ENCODE peak calls at places on chromosome 16, in seven cellular contexts. K, C, M, E, I, B and V are unnamed samples.

GRCh38 chr16:89909777-89910716 is 8.6 kb upstream of the MC1R start:
- DNase-seq in K (peak), I (peak), E (no peak), B (peak), C (peak), M (peak), V (peak)

GRCh38 chr16:59355704-59356103 is 621.6 kb upstream of the GOT2 start:
- DNase-seq in I (no peak), C (no peak), K (no peak), E (no peak), M (no peak), B (no peak), V (no peak)

GRCh38 chr16:588639-588888 is 1.3 kb upstream of the RAB40C start:
- DNase-seq in C (no peak), M (peak), E (no peak), B (peak), K (peak), I (peak), V (no peak)

GRCh38 chr16:86993426-86994110 is 323.6 kb downstream of the C16orf95 start:
- DNase-seq in M (no peak), E (no peak), K (no peak), I (peak), C (no peak), B (no peak), V (no peak)

GRCh38 chr16:89139907-89140361 is 31.6 kb upstream of the CDH15 start:
- DNase-seq in B (no peak), C (no peak), K (no peak), I (no peak), E (no peak), M (peak), V (peak)

GRCh38 chr16:82070656-82071369 is 35.8 kb downstream of the HSD17B2 start:
- DNase-seq in E (no peak), K (no peak), M (no peak), B (no peak), I (peak), C (no peak), V (no peak)

GRCh38 chr16:69724414-69724873 is 1.9 kb downstream of the NQO1 start:
- DNase-seq in M (no peak), B (no peak), I (no peak), K (no peak), E (no peak), C (no peak), V (no peak)

GRCh38 chr16:56191807-56192643 is 736 bp downstream of the GNAO1 start:
- DNase-seq in C (peak), M (no peak), E (no peak), I (no peak), K (no peak), B (no peak), V (peak)

GRCh38 chr16:85441890-85442670 is 171.0 kb upstream of the GSE1 start:
- DNase-seq in K (no peak), I (no peak), B (no peak), M (no peak), E (no peak), C (no peak), V (no peak)

GRCh38 chr16:80569440-80570105 is 28.8 kb downstream of the DYNLRB2 start:
- DNase-seq in K (no peak), E (no peak), B (peak), M (no peak), I (peak), C (no peak), V (no peak)

GRCh38 chr16:27698266-27698665 is 148.3 kb downstream of the KATNIP start:
- DNase-seq in K (no peak), E (no peak), I (peak), C (no peak), M (peak), B (no peak), V (no peak)

GRCh38 chr16:57859331-57859730 is 57.0 kb upstream of the KIFC3 start:
- DNase-seq in C (no peak), K (no peak), E (no peak), I (peak), M (no peak), B (no peak), V (no peak)

GRCh38 chr16:48734220-48734619 is 124.2 kb upstream of the N4BP1 start:
- DNase-seq in C (no peak), I (peak), M (no peak), K (no peak), E (no peak), B (no peak), V (no peak)

GRCh38 chr16:10314811-10315210 is 71.0 kb upstream of the ATF7IP2 start:
- DNase-seq in K (no peak), B (no peak), M (no peak), E (no peak), C (no peak), I (no peak), V (no peak)

GRCh38 chr16:548586-548985 is 11.6 kb upstream of the PRR35 start:
- DNase-seq in B (no peak), C (no peak), M (no peak), I (no peak), E (no peak), K (no peak), V (no peak)

GRCh38 chr16:31099860-31100638 is 5.5 kb upstream of the VKORC1 start:
- DNase-seq in M (peak), K (no peak), B (no peak), I (no peak), C (no peak), E (no peak), V (no peak)

GRCh38 chr16:4465977-4466779 is 8.2 kb downstream of the NMRAL1 start:
- DNase-seq in E (no peak), K (peak), B (peak), I (no peak), C (no peak), M (no peak), V (peak)